ENCODE peak calls at places on chromosomes 7 and 10, in six cellular contexts. One of them, this sample, is unnamed.

GRCh38 chr7:129450295-129450694 is 16.1 kb downstream of the STRIP2 start:
- DNase-seq in choroid plexus epithelial cell: no peak
- DNase-seq in right atrium auricular region: no peak
- DNase-seq in thyroid gland: no peak
- DNase-seq in Calu3: no peak
- DNase-seq in lower leg skin: no peak
- DNase-seq in this sample: no peak

GRCh38 chr10:8069108-8069507 is 14.6 kb downstream of the GATA3 start:
- DNase-seq in Calu3: no peak
- DNase-seq in choroid plexus epithelial cell: no peak
- DNase-seq in lower leg skin: no peak
- DNase-seq in thyroid gland: no peak
- DNase-seq in right atrium auricular region: no peak
- DNase-seq in this sample: no peak

GRCh38 chr10:97969538-97969937 is 60.9 kb downstream of the CRTAC1 start:
- DNase-seq in right atrium auricular region: no peak
- DNase-seq in choroid plexus epithelial cell: no peak
- DNase-seq in lower leg skin: no peak
- DNase-seq in thyroid gland: no peak
- DNase-seq in Calu3: no peak
- DNase-seq in this sample: no peak

GRCh38 chr7:105028004-105028403 is 14.0 kb downstream of the KMT2E start:
- DNase-seq in thyroid gland: no peak
- DNase-seq in Calu3: no peak
- DNase-seq in lower leg skin: no peak
- DNase-seq in choroid plexus epithelial cell: no peak
- DNase-seq in right atrium auricular region: no peak
- DNase-seq in this sample: no peak

GRCh38 chr10:44759122-44759521 is 152.0 kb upstream of the TMEM72 start:
- DNase-seq in thyroid gland: no peak
- DNase-seq in choroid plexus epithelial cell: no peak
- DNase-seq in Calu3: no peak
- DNase-seq in lower leg skin: no peak
- DNase-seq in right atrium auricular region: no peak
- DNase-seq in this sample: no peak

GRCh38 chr7:128010392-128011078 is 20.7 kb downstream of the LRRC4 start:
- DNase-seq in thyroid gland: no peak
- DNase-seq in right atrium auricular region: no peak
- DNase-seq in lower leg skin: no peak
- DNase-seq in Calu3: no peak
- DNase-seq in choroid plexus epithelial cell: no peak
- DNase-seq in this sample: no peak

GRCh38 chr10:124156524-124157225 is 63.3 kb upstream of the CHST15 start:
- DNase-seq in right atrium auricular region: no peak
- DNase-seq in Calu3: peak
- DNase-seq in thyroid gland: peak
- DNase-seq in lower leg skin: no peak
- DNase-seq in choroid plexus epithelial cell: no peak
- DNase-seq in this sample: no peak

GRCh38 chr10:13707156-13707881 is 120.6 kb downstream of the PRPF18 start:
- DNase-seq in Calu3: peak
- DNase-seq in choroid plexus epithelial cell: peak
- DNase-seq in right atrium auricular region: peak
- DNase-seq in lower leg skin: peak
- DNase-seq in thyroid gland: peak
- DNase-seq in this sample: peak

GRCh38 chr7:913736-914520 is 37.6 kb downstream of the GET4 start:
- DNase-seq in Calu3: peak
- DNase-seq in choroid plexus epithelial cell: no peak
- DNase-seq in right atrium auricular region: no peak
- DNase-seq in lower leg skin: no peak
- DNase-seq in thyroid gland: peak
- DNase-seq in this sample: no peak

GRCh38 chr10:71708301-71708703 is 11.3 kb downstream of the C10orf105 start:
- DNase-seq in choroid plexus epithelial cell: peak
- DNase-seq in thyroid gland: peak
- DNase-seq in lower leg skin: no peak
- DNase-seq in Calu3: peak
- DNase-seq in right atrium auricular region: no peak
- DNase-seq in this sample: no peak

GRCh38 chr7:157589680-157590079 is 252.9 kb downstream of the DNAJB6 start:
- DNase-seq in choroid plexus epithelial cell: no peak
- DNase-seq in lower leg skin: no peak
- DNase-seq in Calu3: no peak
- DNase-seq in thyroid gland: peak
- DNase-seq in right atrium auricular region: peak
- DNase-seq in this sample: no peak

GRCh38 chr7:149423441-149423970 is 37.4 kb downstream of the ZNF777 start:
- DNase-seq in choroid plexus epithelial cell: no peak
- DNase-seq in right atrium auricular region: no peak
- DNase-seq in Calu3: no peak
- DNase-seq in lower leg skin: no peak
- DNase-seq in thyroid gland: peak
- DNase-seq in this sample: no peak

GRCh38 chr7:28168393-28169158 is 12.0 kb downstream of the JAZF1 start:
- DNase-seq in right atrium auricular region: no peak
- DNase-seq in lower leg skin: no peak
- DNase-seq in choroid plexus epithelial cell: no peak
- DNase-seq in thyroid gland: peak
- DNase-seq in Calu3: no peak
- DNase-seq in this sample: no peak
- TF ChIP-seq CTCF in right atrium auricular region: no peak
- TF ChIP-seq CTCF in lower leg skin: no peak
- TF ChIP-seq CTCF in choroid plexus epithelial cell: no peak
- TF ChIP-seq CTCF in thyroid gland: no peak
- TF ChIP-seq CTCF in Calu3: no peak
- TF ChIP-seq CTCF in this sample: no peak

DNA sequence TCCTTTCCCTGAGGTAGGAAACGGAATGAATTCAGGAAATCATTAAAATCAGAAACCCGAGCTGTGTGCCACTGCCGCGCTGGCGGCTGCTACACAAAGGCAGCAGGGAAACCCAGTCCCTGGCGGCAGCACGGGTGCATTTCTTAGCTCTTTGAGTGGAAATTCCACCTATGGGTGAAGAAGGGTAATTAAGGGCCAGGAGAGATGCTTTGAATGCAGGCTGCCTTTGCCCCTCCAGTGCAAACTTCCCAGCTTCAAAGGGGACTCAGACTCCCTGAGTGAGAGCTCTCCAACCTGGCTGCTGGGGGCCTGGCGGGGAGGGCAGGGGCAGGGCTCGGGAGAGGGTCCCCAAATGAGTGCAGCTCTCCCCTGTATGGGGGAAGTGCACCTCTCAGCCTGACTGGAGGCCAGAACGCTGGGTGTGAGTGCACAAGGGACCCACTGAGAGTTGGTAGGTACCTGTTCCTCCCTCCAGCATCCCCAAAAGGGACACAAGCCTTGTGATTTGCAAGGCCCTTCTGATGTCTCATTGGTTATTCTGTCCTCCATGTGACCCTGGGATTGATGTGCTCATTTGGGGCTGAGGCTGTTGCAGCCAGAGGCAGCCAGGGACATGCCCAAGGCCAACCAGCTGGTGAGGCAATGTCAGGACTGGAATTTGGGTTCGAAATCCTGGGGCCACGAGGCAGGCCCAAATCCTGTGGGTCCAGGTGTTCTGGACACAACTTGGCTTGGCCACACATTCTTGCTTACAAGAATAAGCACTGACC is 16.3 kb upstream of the ZMIZ1 start:
- DNase-seq in right atrium auricular region: no peak
- DNase-seq in thyroid gland: peak
- DNase-seq in Calu3: no peak
- DNase-seq in lower leg skin: no peak
- DNase-seq in choroid plexus epithelial cell: peak
- DNase-seq in this sample: no peak
- TF ChIP-seq CTCF in right atrium auricular region: no peak
- TF ChIP-seq CTCF in thyroid gland: peak
- TF ChIP-seq CTCF in Calu3: peak
- TF ChIP-seq CTCF in lower leg skin: no peak
- TF ChIP-seq CTCF in choroid plexus epithelial cell: peak
- TF ChIP-seq CTCF in this sample: peak

GRCh38 chr10:86521620-86522384 is at the start of gene WAPL:
- DNase-seq in right atrium auricular region: peak
- DNase-seq in lower leg skin: peak
- DNase-seq in thyroid gland: peak
- DNase-seq in choroid plexus epithelial cell: peak
- DNase-seq in Calu3: peak
- DNase-seq in this sample: peak

GRCh38 chr10:86522385-86522855 is 828 bp upstream of the WAPL start:
- DNase-seq in right atrium auricular region: no peak
- DNase-seq in thyroid gland: no peak
- DNase-seq in lower leg skin: no peak
- DNase-seq in Calu3: no peak
- DNase-seq in choroid plexus epithelial cell: peak
- DNase-seq in this sample: no peak

GRCh38 chr10:86520871-86521619 is 547 bp downstream of the WAPL start:
- DNase-seq in choroid plexus epithelial cell: peak
- DNase-seq in right atrium auricular region: no peak
- DNase-seq in Calu3: peak
- DNase-seq in lower leg skin: peak
- DNase-seq in thyroid gland: peak
- DNase-seq in this sample: peak

GRCh38 chr10:86524225-86524982 is 2.8 kb upstream of the WAPL start:
- DNase-seq in thyroid gland: peak
- DNase-seq in lower leg skin: no peak
- DNase-seq in right atrium auricular region: no peak
- DNase-seq in Calu3: no peak
- DNase-seq in choroid plexus epithelial cell: no peak
- DNase-seq in this sample: peak

DNA sequence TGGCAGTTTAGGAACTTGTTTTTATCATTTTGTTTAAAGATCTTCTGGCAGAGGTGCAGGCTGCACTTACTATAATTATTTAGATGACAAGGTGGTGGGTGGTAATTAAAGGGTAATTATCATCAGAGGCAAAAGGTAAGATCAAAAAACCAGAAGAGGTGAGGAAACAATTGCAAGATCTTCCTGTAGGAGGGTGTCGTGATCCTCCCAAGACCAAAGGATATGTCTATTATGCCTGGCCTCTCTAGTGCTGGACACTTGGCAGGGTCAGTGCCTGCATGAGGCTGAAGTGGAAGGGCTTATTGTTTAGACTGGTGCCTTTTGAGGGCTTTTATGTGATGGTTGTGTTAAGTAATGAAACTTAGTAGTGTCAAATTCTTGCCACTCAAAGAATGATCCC is 1.8 kb upstream of the WAPL start:
- DNase-seq in thyroid gland: peak
- DNase-seq in Calu3: no peak
- DNase-seq in right atrium auricular region: no peak
- DNase-seq in choroid plexus epithelial cell: peak
- DNase-seq in lower leg skin: no peak
- DNase-seq in this sample: no peak
- TF ChIP-seq CTCF in thyroid gland: peak
- TF ChIP-seq CTCF in Calu3: no peak
- TF ChIP-seq CTCF in right atrium auricular region: peak
- TF ChIP-seq CTCF in choroid plexus epithelial cell: peak
- TF ChIP-seq CTCF in lower leg skin: no peak
- TF ChIP-seq CTCF in this sample: peak

DNA sequence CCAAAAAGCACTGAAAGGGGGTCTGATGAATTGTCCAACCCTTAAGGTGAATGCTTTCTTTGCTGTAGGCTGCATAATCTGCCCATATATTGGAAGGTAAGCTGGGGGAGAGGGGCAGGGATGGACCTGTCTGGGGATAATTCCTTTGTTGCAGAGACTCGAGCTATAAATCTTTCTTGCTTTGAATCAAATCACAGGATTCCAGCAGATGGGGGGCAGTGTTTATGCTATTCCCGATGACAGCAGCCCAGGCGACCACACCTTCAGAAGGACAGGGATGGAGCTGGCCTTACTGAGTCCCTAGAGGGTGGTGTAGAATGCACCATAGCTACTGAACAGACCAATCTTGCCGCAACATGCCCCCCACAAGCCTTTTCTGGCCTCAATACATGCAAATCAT is 2.5 kb downstream of the PODXL start:
- DNase-seq in right atrium auricular region: no peak
- DNase-seq in Calu3: no peak
- DNase-seq in choroid plexus epithelial cell: no peak
- DNase-seq in thyroid gland: no peak
- DNase-seq in lower leg skin: no peak
- DNase-seq in this sample: no peak
- TF ChIP-seq CTCF in right atrium auricular region: no peak
- TF ChIP-seq CTCF in Calu3: no peak
- TF ChIP-seq CTCF in choroid plexus epithelial cell: no peak
- TF ChIP-seq CTCF in thyroid gland: no peak
- TF ChIP-seq CTCF in lower leg skin: no peak
- TF ChIP-seq CTCF in this sample: no peak

GRCh38 chr10:48470893-48471805 is 133.7 kb downstream of the ARHGAP22 start:
- DNase-seq in lower leg skin: no peak
- DNase-seq in Calu3: no peak
- DNase-seq in thyroid gland: no peak
- DNase-seq in choroid plexus epithelial cell: peak
- DNase-seq in right atrium auricular region: no peak
- DNase-seq in this sample: peak
- TF ChIP-seq CTCF in lower leg skin: no peak
- TF ChIP-seq CTCF in Calu3: no peak
- TF ChIP-seq CTCF in thyroid gland: no peak
- TF ChIP-seq CTCF in choroid plexus epithelial cell: no peak
- TF ChIP-seq CTCF in right atrium auricular region: no peak
- TF ChIP-seq CTCF in this sample: no peak

DNA sequence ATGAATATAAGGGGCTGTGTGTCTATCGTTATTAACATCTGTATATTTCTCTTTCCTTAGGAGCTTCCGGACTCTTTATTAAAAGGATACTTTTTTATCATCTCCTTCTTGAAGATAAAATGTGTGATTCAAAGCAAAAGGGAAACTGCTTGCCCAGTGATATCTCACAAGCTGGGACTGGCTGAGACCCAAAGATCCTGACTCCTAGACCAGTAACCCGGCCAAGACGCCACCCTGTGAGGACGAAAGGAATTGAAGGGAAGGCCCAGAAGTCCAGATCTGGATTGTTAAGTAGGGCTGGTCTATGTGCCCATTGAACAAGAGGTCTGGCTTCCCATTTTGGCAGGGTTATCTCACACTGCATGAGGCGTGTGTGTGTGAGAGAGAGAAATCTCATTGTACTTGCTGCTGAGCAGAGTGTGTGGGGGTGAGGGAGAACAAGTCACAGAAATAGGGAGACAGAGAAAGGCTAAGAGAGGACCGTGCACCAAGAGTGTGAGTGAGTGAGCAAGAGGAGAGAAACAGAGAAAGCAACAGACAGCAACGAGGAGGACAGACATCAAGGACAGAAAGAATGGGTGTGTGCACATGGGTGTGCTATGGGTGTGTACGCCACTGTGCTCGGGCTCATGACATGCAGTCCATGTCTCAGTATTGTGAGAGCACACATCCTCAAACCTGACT is 75.4 kb downstream of the PLXNA4 start:
- DNase-seq in right atrium auricular region: peak
- DNase-seq in thyroid gland: peak
- DNase-seq in choroid plexus epithelial cell: peak
- DNase-seq in Calu3: no peak
- DNase-seq in lower leg skin: peak
- DNase-seq in this sample: no peak
- TF ChIP-seq CTCF in right atrium auricular region: peak
- TF ChIP-seq CTCF in thyroid gland: no peak
- TF ChIP-seq CTCF in choroid plexus epithelial cell: no peak
- TF ChIP-seq CTCF in Calu3: no peak
- TF ChIP-seq CTCF in lower leg skin: no peak
- TF ChIP-seq CTCF in this sample: peak

GRCh38 chr7:44104880-44105771 is 981 bp downstream of the AEBP1 start:
- DNase-seq in lower leg skin: peak
- DNase-seq in thyroid gland: no peak
- DNase-seq in right atrium auricular region: no peak
- DNase-seq in choroid plexus epithelial cell: peak
- DNase-seq in Calu3: no peak
- DNase-seq in this sample: no peak
- TF ChIP-seq CTCF in lower leg skin: no peak
- TF ChIP-seq CTCF in thyroid gland: no peak
- TF ChIP-seq CTCF in right atrium auricular region: peak
- TF ChIP-seq CTCF in choroid plexus epithelial cell: peak
- TF ChIP-seq CTCF in Calu3: no peak
- TF ChIP-seq CTCF in this sample: no peak

This sample was measured in osteocyte.